ENCODE peak calls at places on chromosomes 1 and 21, in five cellular contexts. S is nephron progenitor cell; H is Kasumi-1; R is activated naive CD4-positive, alpha-beta T cell; V is AML-193. N is an unnamed sample.

GRCh38 chr21:44989538-44989888 is 49.7 kb downstream of the SLX9 start:
- DNase-seq in S (no peak), H (no peak), R (no peak), V (no peak), N (peak; percentile 79)

GRCh38 chr1:191453487-191453886 is 704.8 kb upstream of the RGS18 start:
- DNase-seq in S (no peak), H (no peak), R (no peak), V (no peak), N (no peak)

GRCh38 chr1:210235363-210236053 is 2.9 kb downstream of the SERTAD4 start:
- DNase-seq in S (no peak), H (no peak), R (no peak), V (no peak), N (no peak)

GRCh38 chr1:25486602-25487001 is 55.9 kb downstream of the MACO1 start:
- DNase-seq in S (no peak), H (no peak), R (no peak), V (no peak), N (peak; percentile 32)

GRCh38 chr1:226672217-226672838 is 66.8 kb downstream of the ITPKB start:
- DNase-seq in S (no peak), H (no peak), R (no peak), V (no peak), N (no peak)

GRCh38 chr1:17193222-17194132 is 11.5 kb upstream of the PADI1 start:
- DNase-seq in S (no peak), H (no peak), R (no peak), V (no peak), N (peak; percentile 51)

GRCh38 chr1:2340918-2341254 is 50.5 kb downstream of the MORN1 start:
- DNase-seq in S (no peak), H (no peak), R (no peak), V (no peak), N (no peak)

GRCh38 chr1:89322402-89322801 is 41.5 kb upstream of the GBP6 start:
- DNase-seq in S (no peak), H (no peak), R (no peak), V (no peak), N (no peak)

GRCh38 chr1:74426208-74426932 is 86.0 kb downstream of the LRRC53 start:
- DNase-seq in S (no peak), H (no peak), R (no peak), V (no peak), N (no peak)

GRCh38 chr1:244280859-244281258 is 170.8 kb downstream of the ADSS2 start:
- DNase-seq in S (no peak), H (no peak), R (no peak), V (no peak), N (peak; percentile 77)

GRCh38 chr1:12591267-12591938 is 26.6 kb downstream of the DHRS3 start:
- DNase-seq in S (no peak), H (no peak), R (no peak), V (no peak), N (no peak)

GRCh38 chr1:214123061-214123784 is 135.4 kb downstream of the PROX1 start:
- DNase-seq in S (peak; percentile 39), H (peak; percentile 72), R (no peak), V (peak; percentile 18), N (peak; percentile 70)

GRCh38 chr1:207067185-207067584 is 14.1 kb downstream of the PFKFB2 start:
- DNase-seq in S (no peak), H (no peak), R (no peak), V (no peak), N (no peak)